ENCODE peak calls at places on chromosome 12, in six cellular contexts. E, Q, K, C, D and N are unnamed samples.

GRCh38 chr12:56151672-56152131 is 685 bp upstream of the MYL6B start:
- DNase-seq in E (no peak), Q (peak), K (no peak), C (peak), D (peak), N (no peak)

GRCh38 chr12:98572010-98572409 is 21.5 kb upstream of the SLC25A3 start:
- DNase-seq in E (no peak), Q (no peak), K (peak), C (no peak), D (no peak), N (no peak)

GRCh38 chr12:65649126-65649525 is 175.2 kb upstream of the HMGA2 start:
- DNase-seq in E (peak), Q (no peak), K (peak), C (peak), D (no peak), N (peak)

GRCh38 chr12:89949457-89950195 is 241.0 kb upstream of the ATP2B1 start:
- DNase-seq in E (peak), Q (no peak), K (peak), C (peak), D (no peak), N (peak)

GRCh38 chr12:65825573-65826512 is 1.6 kb downstream of the HMGA2 start:
- DNase-seq in E (peak), Q (peak), K (peak), C (peak), D (no peak), N (peak)

GRCh38 chr12:12158858-12159257 is 88.1 kb downstream of the BCL2L14 start:
- DNase-seq in E (no peak), Q (peak), K (peak), C (no peak), D (no peak), N (peak)

GRCh38 chr12:7060353-7060954 is at the start of gene C1S:
- DNase-seq in E (peak), Q (peak), K (peak), C (peak), D (no peak), N (peak)

GRCh38 chr12:123269980-123270379 is 1.7 kb downstream of the CDK2AP1 start:
- DNase-seq in E (no peak), Q (no peak), K (no peak), C (no peak), D (no peak), N (no peak)

GRCh38 chr12:66127695-66128094 is 2.9 kb downstream of the LLPH start:
- DNase-seq in E (peak), Q (no peak), K (peak), C (peak), D (no peak), N (peak)

GRCh38 chr12:24111591-24111990 is 162.1 kb upstream of the SOX5 start:
- DNase-seq in E (peak), Q (no peak), K (peak), C (peak), D (no peak), N (peak)

GRCh38 chr12:19706936-19707335 is 267.6 kb downstream of the AEBP2 start:
- DNase-seq in E (peak), Q (no peak), K (no peak), C (no peak), D (no peak), N (no peak)

GRCh38 chr12:109821968-109822367 is 11.2 kb downstream of the TRPV4 start:
- DNase-seq in E (no peak), Q (no peak), K (no peak), C (no peak), D (no peak), N (no peak)

GRCh38 chr12:109824731-109825130 is 8.5 kb downstream of the TRPV4 start:
- DNase-seq in E (no peak), Q (no peak), K (no peak), C (no peak), D (no peak), N (no peak)

GRCh38 chr12:109822951-109823411 is 10.2 kb downstream of the TRPV4 start:
- DNase-seq in E (no peak), Q (peak), K (no peak), C (no peak), D (no peak), N (no peak)

GRCh38 chr12:109820921-109821381 is 12.2 kb downstream of the TRPV4 start:
- DNase-seq in E (no peak), Q (no peak), K (no peak), C (no peak), D (no peak), N (no peak)

GRCh38 chr12:109822416-109822815 is 10.8 kb downstream of the TRPV4 start:
- DNase-seq in E (no peak), Q (no peak), K (no peak), C (no peak), D (no peak), N (no peak)
- H3K4me3 ChIP-seq in E (no peak), Q (no peak), K (no peak), C (no peak), D (no peak), N (no peak)

GRCh38 chr12:2385529-2385928 is 332.7 kb downstream of the CACNA1C start:
- DNase-seq in E (no peak), Q (no peak), K (no peak), C (no peak), D (no peak), N (no peak)
- TF ChIP-seq CTCF in E (no peak), Q (no peak), K (no peak), C (no peak), D (no peak), N (peak)

GRCh38 chr12:30630378-30631285 is 65.0 kb downstream of the IPO8 start:
- DNase-seq in E (no peak), Q (no peak), K (peak), C (peak), D (no peak), N (no peak)
- H3K4me3 ChIP-seq in E (no peak), Q (no peak), K (no peak), C (no peak), D (no peak), N (no peak)

GRCh38 chr12:116012757-116013156 is 264.7 kb downstream of the MED13L start:
- DNase-seq in E (no peak), Q (no peak), K (no peak), C (no peak), D (no peak), N (no peak)

GRCh38 chr12:116011217-116011616 is 266.3 kb downstream of the MED13L start:
- DNase-seq in E (no peak), Q (no peak), K (no peak), C (no peak), D (no peak), N (no peak)

GRCh38 chr12:116006141-116006540 is 271.4 kb downstream of the MED13L start:
- DNase-seq in E (no peak), Q (no peak), K (no peak), C (no peak), D (no peak), N (no peak)

GRCh38 chr12:116010467-116010866 is 267.0 kb downstream of the MED13L start:
- DNase-seq in E (no peak), Q (no peak), K (no peak), C (no peak), D (no peak), N (no peak)

GRCh38 chr12:116009805-116010204 is 267.7 kb downstream of the MED13L start:
- DNase-seq in E (no peak), Q (no peak), K (peak), C (no peak), D (no peak), N (no peak)
- TF ChIP-seq CTCF in E (peak), Q (no peak), K (peak), C (peak), D (peak), N (peak)

DNA sequence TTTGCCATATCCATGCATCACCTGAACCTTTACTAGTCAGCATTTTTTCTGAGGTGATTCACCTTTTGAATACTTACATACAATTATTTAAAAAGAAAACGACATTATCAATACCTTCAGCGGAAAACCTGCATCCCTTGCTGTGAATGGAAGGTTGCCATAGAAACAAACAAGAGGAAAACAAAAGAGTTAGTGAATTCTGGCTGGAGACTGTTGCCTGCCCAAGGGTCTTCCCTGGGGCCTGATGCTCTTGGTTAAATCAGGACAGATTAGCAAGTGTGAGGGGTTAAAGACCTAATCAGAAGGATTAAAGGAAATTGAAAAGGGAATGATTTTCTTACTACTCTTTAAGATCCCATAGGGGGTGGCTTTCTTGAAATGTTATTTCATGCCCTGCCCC is 96.0 kb upstream of the WSCD2 start:
- DNase-seq in E (no peak), Q (no peak), K (no peak), C (no peak), D (no peak), N (no peak)
- H3K4me3 ChIP-seq in E (no peak), Q (no peak), K (no peak), C (no peak), D (no peak), N (no peak)